ENCODE peak calls at places on chromosome 17, in four cellular contexts. One of them, this sample, is unnamed.

GRCh38 chr17:42518046-42518754 is 17.8 kb upstream of the NAGLU start:
- DNase-seq in K562: peak
- DNase-seq in A549: peak
- DNase-seq in HepG2: no peak
- DNase-seq in this sample: peak

GRCh38 chr17:45775576-45776011 is 8.5 kb upstream of the CRHR1 start:
- DNase-seq in HepG2: no peak
- DNase-seq in A549: no peak
- DNase-seq in K562: no peak
- DNase-seq in this sample: no peak

GRCh38 chr17:3892095-3892998 is 506 bp downstream of the CAMKK1 start:
- DNase-seq in HepG2: peak
- DNase-seq in A549: peak
- DNase-seq in K562: peak
- DNase-seq in this sample: peak

GRCh38 chr17:45230787-45231480 is 9.2 kb downstream of the FMNL1 start:
- DNase-seq in A549: no peak
- DNase-seq in HepG2: no peak
- DNase-seq in K562: no peak
- DNase-seq in this sample: no peak

GRCh38 chr17:54626146-54626703 is 274.4 kb upstream of the TOM1L1 start:
- DNase-seq in K562: no peak
- DNase-seq in A549: no peak
- DNase-seq in HepG2: no peak
- DNase-seq in this sample: no peak

GRCh38 chr17:42039794-42040763 is 10.3 kb downstream of the C17orf113 start:
- DNase-seq in A549: no peak
- DNase-seq in HepG2: no peak
- DNase-seq in K562: no peak
- DNase-seq in this sample: no peak

GRCh38 chr17:65531508-65532431 is 29.7 kb downstream of the AXIN2 start:
- DNase-seq in K562: no peak
- DNase-seq in A549: peak
- DNase-seq in HepG2: no peak
- DNase-seq in this sample: no peak

GRCh38 chr17:50516980-50517379 is 8.7 kb downstream of the MYCBPAP start:
- DNase-seq in HepG2: no peak
- DNase-seq in A549: no peak
- DNase-seq in K562: no peak
- DNase-seq in this sample: no peak

GRCh38 chr17:10635290-10635689 is 21.8 kb downstream of the MYH3 start:
- DNase-seq in K562: no peak
- DNase-seq in A549: no peak
- DNase-seq in HepG2: no peak
- DNase-seq in this sample: no peak

GRCh38 chr17:66715745-66716156 is 119.2 kb upstream of the CACNG5 start:
- DNase-seq in A549: peak
- DNase-seq in K562: no peak
- DNase-seq in HepG2: peak
- DNase-seq in this sample: peak

GRCh38 chr17:75480281-75480680 is 23.8 kb downstream of the TMEM94 start:
- DNase-seq in HepG2: no peak
- DNase-seq in K562: no peak
- DNase-seq in A549: no peak
- DNase-seq in this sample: no peak
- TF ChIP-seq MYC in HepG2: no peak
- TF ChIP-seq MYC in K562: no peak
- TF ChIP-seq MYC in A549: no peak
- TF ChIP-seq MYC in this sample: no peak

GRCh38 chr17:77032929-77033328 is 107.8 kb upstream of the SEC14L1 start:
- DNase-seq in K562: no peak
- DNase-seq in HepG2: no peak
- DNase-seq in A549: no peak
- DNase-seq in this sample: no peak

GRCh38 chr17:77036136-77036840 is 104.5 kb upstream of the SEC14L1 start:
- DNase-seq in HepG2: no peak
- DNase-seq in A549: no peak
- DNase-seq in K562: no peak
- DNase-seq in this sample: no peak

GRCh38 chr17:77033892-77034404 is 106.8 kb upstream of the SEC14L1 start:
- DNase-seq in HepG2: no peak
- DNase-seq in A549: no peak
- DNase-seq in K562: no peak
- DNase-seq in this sample: no peak

GRCh38 chr17:77035526-77035925 is 105.2 kb upstream of the SEC14L1 start:
- DNase-seq in A549: no peak
- DNase-seq in HepG2: no peak
- DNase-seq in K562: no peak
- DNase-seq in this sample: no peak

DNA sequence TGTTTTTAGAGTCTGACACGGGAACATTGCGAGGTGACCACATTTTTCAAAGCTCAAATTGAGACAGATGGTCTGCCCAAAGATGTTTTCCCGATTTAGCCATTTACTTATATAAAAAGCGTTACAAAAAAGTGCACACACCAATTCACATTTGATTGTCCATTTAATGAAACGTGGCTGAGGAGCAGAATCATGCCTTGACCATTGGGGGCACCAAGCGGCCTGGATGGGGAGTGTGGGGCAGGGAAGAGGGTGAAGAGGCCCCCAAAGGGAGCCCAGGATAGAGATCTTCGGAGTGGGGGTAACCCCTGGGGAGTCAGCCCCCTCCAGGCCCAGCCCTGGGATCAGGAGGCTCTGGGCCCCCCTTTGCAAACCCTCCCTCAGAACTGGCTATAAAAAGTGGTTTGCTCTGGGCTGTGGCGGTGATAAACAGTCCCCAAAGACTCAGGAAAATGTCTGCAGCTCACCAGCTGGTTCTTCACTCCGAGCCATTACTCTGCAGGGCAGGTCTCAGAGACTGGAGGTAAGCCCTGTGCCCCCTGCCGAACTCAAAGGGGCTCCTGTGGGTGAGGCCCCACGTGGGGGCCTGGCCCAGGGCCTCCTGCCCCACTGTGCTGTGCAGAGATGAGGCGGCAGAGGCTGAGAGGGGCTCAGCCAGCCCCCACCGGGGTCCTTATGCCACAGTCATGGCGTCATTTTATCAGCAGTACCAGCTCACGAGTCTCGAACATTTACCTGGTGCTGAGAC is 105.9 kb upstream of the SEC14L1 start:
- DNase-seq in K562: no peak
- DNase-seq in HepG2: no peak
- DNase-seq in A549: no peak
- DNase-seq in this sample: no peak
- TF ChIP-seq JUN in K562: no peak
- TF ChIP-seq JUN in HepG2: no peak
- TF ChIP-seq JUN in A549: no peak
- TF ChIP-seq JUN in this sample: no peak

DNA sequence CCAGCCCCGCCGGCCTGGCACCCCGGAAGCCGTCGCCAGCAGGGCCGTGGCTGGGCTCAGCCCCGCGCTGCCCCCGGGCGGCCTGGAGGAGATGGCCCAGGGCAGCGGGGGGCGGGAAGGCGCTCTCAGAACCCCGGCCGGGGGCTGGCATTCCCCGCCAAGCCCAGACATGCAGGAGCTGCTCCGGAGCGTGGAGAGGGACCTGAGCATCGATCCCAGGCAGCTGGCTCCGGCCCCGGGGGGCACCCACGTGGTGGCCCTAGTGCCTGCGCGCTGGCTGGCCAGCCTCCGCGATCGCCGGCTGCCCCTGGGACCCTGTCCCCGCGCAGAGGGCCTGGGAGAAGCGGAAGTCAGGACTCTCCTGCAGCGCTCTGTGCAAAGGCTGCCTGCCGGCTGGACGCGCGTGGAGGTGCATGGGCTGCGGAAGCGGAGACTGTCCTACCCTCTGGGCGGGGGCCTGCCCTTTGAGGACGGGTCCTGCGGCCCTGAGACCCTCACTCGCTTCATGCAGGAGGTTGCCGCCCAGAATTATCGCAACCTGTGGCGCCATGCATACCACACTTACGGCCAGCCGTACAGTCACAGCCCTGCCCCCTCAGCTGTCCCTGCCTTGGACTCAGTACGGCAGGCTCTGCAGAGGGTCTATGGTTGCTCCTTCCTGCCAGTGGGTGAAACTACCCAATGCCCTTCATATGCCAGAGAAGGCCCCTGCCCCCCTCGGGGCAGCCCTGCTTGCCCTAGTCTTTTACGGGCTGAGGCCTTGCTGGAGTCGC is 551 bp downstream of the WDR81 start:
- DNase-seq in A549: no peak
- DNase-seq in K562: no peak
- DNase-seq in HepG2: no peak
- DNase-seq in this sample: no peak
- TF ChIP-seq MYC in A549: no peak
- TF ChIP-seq MYC in K562: no peak
- TF ChIP-seq MYC in HepG2: peak
- TF ChIP-seq MYC in this sample: no peak

DNA sequence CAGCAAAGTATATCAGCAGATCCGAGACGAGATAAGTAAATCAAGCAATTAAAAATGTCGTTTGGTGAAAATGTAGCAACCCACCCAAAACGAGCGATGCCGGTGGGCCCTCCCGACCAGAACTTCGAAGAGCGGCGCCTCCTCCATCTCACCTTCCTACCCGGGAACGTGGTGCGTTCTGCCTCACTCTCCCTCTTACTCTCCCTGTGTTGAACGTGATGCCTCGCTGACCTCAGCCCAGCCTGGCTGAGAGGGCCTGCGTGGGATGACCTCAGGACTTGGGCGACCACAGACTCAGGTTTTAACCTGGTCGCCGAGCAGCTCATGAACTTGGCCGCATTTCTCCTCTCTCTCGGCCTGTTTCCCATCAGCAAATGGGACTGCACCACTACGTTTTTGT is 69.8 kb upstream of the RPL38 start:
- DNase-seq in K562: no peak
- DNase-seq in A549: no peak
- DNase-seq in HepG2: no peak
- DNase-seq in this sample: no peak
- TF ChIP-seq JUN in K562: no peak
- TF ChIP-seq JUN in A549: no peak
- TF ChIP-seq JUN in HepG2: no peak
- TF ChIP-seq JUN in this sample: no peak

DNA sequence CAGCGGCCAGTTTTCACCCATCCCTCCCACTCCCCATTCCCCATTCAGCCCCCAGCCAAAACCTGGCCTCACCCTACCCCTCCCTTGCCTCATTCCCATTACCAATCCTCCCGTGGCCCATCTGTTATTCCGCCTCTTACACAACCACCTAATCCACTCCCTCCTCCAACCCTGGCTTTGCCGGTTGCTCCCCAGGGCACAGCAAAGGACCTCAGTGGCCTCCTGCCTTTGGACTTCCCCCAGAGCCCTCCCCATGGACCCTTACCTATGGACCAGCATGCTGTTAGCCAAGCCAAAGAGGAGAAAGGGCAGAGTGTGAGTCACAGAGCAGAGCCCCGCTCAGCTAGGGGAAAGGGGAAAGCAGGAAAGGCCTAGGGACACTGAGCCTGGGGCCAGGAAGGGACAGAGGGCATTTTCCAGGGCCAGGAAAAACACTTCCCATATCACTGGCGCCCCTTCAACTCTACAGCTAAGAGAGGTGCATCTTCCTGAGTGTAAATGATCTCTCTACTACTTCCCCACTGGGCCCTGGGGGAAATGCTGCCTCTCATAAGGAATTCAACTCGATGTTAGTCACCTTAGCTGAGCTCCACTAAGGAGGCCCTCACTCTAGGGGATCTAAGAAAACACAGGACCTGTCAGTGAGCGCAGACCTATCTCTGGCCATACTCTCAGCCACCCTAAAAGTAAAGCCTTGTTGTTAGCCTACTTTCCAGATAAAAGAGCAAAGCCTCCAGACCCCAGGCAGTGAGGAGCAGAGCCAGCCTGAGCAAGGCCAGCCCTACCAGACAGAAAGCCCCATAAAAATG is 10.6 kb downstream of the PEMT start:
- DNase-seq in A549: no peak
- DNase-seq in K562: no peak
- DNase-seq in HepG2: peak
- DNase-seq in this sample: no peak
- TF ChIP-seq MYC in A549: no peak
- TF ChIP-seq MYC in K562: no peak
- TF ChIP-seq MYC in HepG2: peak
- TF ChIP-seq MYC in this sample: no peak

GRCh38 chr17:72719582-72720493 is 372.6 kb downstream of the SLC39A11 start:
- DNase-seq in HepG2: no peak
- DNase-seq in A549: no peak
- DNase-seq in K562: no peak
- DNase-seq in this sample: no peak
- TF ChIP-seq JUN in HepG2: no peak
- TF ChIP-seq JUN in A549: no peak
- TF ChIP-seq JUN in K562: no peak
- TF ChIP-seq JUN in this sample: no peak

GRCh38 chr17:61621317-61621716 is 30.3 kb upstream of the NACA2 start:
- DNase-seq in A549: no peak
- DNase-seq in HepG2: no peak
- DNase-seq in K562: no peak
- DNase-seq in this sample: no peak
- TF ChIP-seq MYC in A549: no peak
- TF ChIP-seq MYC in HepG2: no peak
- TF ChIP-seq MYC in K562: no peak
- TF ChIP-seq MYC in this sample: no peak

GRCh38 chr17:40556198-40556661 is 9.0 kb downstream of the CCR7 start:
- DNase-seq in A549: no peak
- DNase-seq in K562: no peak
- DNase-seq in HepG2: no peak
- DNase-seq in this sample: no peak
- TF ChIP-seq JUN in A549: no peak
- TF ChIP-seq JUN in K562: no peak
- TF ChIP-seq JUN in HepG2: no peak
- TF ChIP-seq JUN in this sample: no peak

GRCh38 chr17:6070280-6070894 is at the start of gene WSCD1:
- DNase-seq in K562: no peak
- DNase-seq in A549: peak
- DNase-seq in HepG2: no peak
- DNase-seq in this sample: no peak
- TF ChIP-seq MYC in K562: no peak
- TF ChIP-seq MYC in A549: no peak
- TF ChIP-seq MYC in HepG2: no peak
- TF ChIP-seq MYC in this sample: no peak

This sample was measured in endothelial cell of umbilical vein.